ENCODE peak calls at places on chromosome 13, in four cellular contexts. K, T, L and R are unnamed samples.

GRCh38 chr13:23630349-23631093 is 60.3 kb downstream of the TNFRSF19 start:
- DNase-seq in K (no peak), L (no peak), T (no peak), R (no peak)

GRCh38 chr13:24053505-24054251 is 106.8 kb upstream of the SPATA13 start:
- DNase-seq in T (no peak), K (peak; percentile 27), L (peak; percentile 72), R (peak; percentile 60)

GRCh38 chr13:76884167-76884566 is 2.0 kb downstream of the KCTD12 start:
- DNase-seq in L (peak; percentile 42), T (no peak), K (peak; percentile 38), R (peak; percentile 30)

GRCh38 chr13:24698686-24699085 is 18.5 kb downstream of the ATP12A start:
- DNase-seq in K (no peak), T (no peak), L (no peak), R (no peak)

GRCh38 chr13:59229861-59230260 is 933.9 kb downstream of the DIAPH3 start:
- DNase-seq in T (no peak), L (no peak), K (no peak), R (no peak)

GRCh38 chr13:105363747-105364177 is 1171.7 kb downstream of the EFNB2 start:
- DNase-seq in L (no peak), T (no peak), K (no peak), R (no peak)

GRCh38 chr13:40464991-40465390 is 201.4 kb downstream of the FOXO1 start:
- DNase-seq in L (no peak), T (no peak), K (no peak), R (no peak)

GRCh38 chr13:90839061-90839460 is 508.4 kb upstream of the MIR17HG start:
- DNase-seq in T (no peak), K (no peak), L (no peak), R (no peak)

GRCh38 chr13:25882732-25883357 is 169.0 kb downstream of the SHISA2 start:
- DNase-seq in K (no peak), T (no peak), L (no peak), R (no peak)

GRCh38 chr13:58142952-58143351 is 511.4 kb downstream of the PCDH17 start:
- DNase-seq in K (no peak), T (no peak), L (no peak), R (no peak)

GRCh38 chr13:111318396-111318795 is 2.0 kb upstream of the TEX29 start:
- DNase-seq in K (no peak), L (no peak), T (no peak), R (no peak)

GRCh38 chr13:46389457-46389856 is 2.4 kb upstream of the RUBCNL start:
- DNase-seq in K (no peak), L (no peak), T (no peak), R (no peak)

GRCh38 chr13:67228909-67229308 is 1.2 kb downstream of the PCDH9 start:
- DNase-seq in L (no peak), T (no peak), K (no peak), R (no peak)

GRCh38 chr13:78700121-78700910 is 41.4 kb upstream of the OBI1 start:
- DNase-seq in K (no peak), T (no peak), L (no peak), R (no peak)

GRCh38 chr13:22009500-22009899 is 338.6 kb downstream of the FGF9 start:
- DNase-seq in T (no peak), K (no peak), L (no peak), R (no peak)

GRCh38 chr13:42137856-42138537 is 89.5 kb downstream of the DGKH start:
- DNase-seq in K (no peak), T (no peak), L (no peak), R (no peak)

GRCh38 chr13:40109324-40109958 is 454.0 kb downstream of the COG6 start:
- DNase-seq in K (no peak), L (no peak), T (no peak), R (no peak)

GRCh38 chr13:65410791-65411190 is 1819.3 kb downstream of the PCDH9 start:
- DNase-seq in L (no peak), T (no peak), K (no peak), R (no peak)

GRCh38 chr13:27120811-27121210 is 50.8 kb downstream of the USP12 start:
- DNase-seq in K (no peak), L (no peak), T (no peak), R (no peak)

GRCh38 chr13:60230593-60230992 is 66.9 kb upstream of the DIAPH3 start:
- DNase-seq in K (no peak), L (no peak), T (no peak), R (no peak)

GRCh38 chr13:31987535-31988170 is 43.9 kb upstream of the FRY start:
- DNase-seq in T (no peak), L (no peak), K (no peak), R (no peak)

GRCh38 chr13:51261610-51262249 is 39.5 kb downstream of the FAM124A start:
- DNase-seq in K (no peak), L (no peak), T (no peak), R (no peak)
- H3K27ac ChIP-seq in K (no peak overlapping the region), L (no peak overlapping the region), T (no peak overlapping the region), R (peak overlapping the region; percentile 82)

GRCh38 chr13:110028311-110028710 is 241.9 kb upstream of the IRS2 start:
- DNase-seq in K (no peak), T (no peak), L (no peak), R (no peak)

GRCh38 chr13:110028838-110029621 is 242.6 kb upstream of the IRS2 start:
- DNase-seq in L (no peak), T (no peak), K (no peak), R (no peak)

GRCh38 chr13:110024646-110024980 is 238.2 kb upstream of the IRS2 start:
- DNase-seq in L (no peak), T (no peak), K (no peak), R (no peak)

GRCh38 chr13:110027470-110028240 is 241.3 kb upstream of the IRS2 start:
- DNase-seq in L (no peak), K (no peak), T (no peak), R (no peak)

GRCh38 chr13:110023729-110024645 is 237.6 kb upstream of the IRS2 start:
- DNase-seq in T (no peak), K (no peak), L (peak; percentile 30), R (no peak)
- H3K27ac ChIP-seq in T (peak overlapping the region; percentile 86), K (peak overlapping the region; percentile 63), L (no peak overlapping the region), R (no peak overlapping the region)

GRCh38 chr13:73938375-73939070 is 195.7 kb downstream of the KLF12 start:
- DNase-seq in T (no peak), K (no peak), L (no peak), R (no peak)

GRCh38 chr13:73937420-73937819 is 196.8 kb downstream of the KLF12 start:
- DNase-seq in T (no peak), L (no peak), K (no peak), R (no peak)

GRCh38 chr13:73940098-73940497 is 194.1 kb downstream of the KLF12 start:
- DNase-seq in K (no peak), T (no peak), L (no peak), R (no peak)

GRCh38 chr13:73939603-73940002 is 194.6 kb downstream of the KLF12 start:
- DNase-seq in L (no peak), T (no peak), K (no peak), R (no peak)

DNA sequence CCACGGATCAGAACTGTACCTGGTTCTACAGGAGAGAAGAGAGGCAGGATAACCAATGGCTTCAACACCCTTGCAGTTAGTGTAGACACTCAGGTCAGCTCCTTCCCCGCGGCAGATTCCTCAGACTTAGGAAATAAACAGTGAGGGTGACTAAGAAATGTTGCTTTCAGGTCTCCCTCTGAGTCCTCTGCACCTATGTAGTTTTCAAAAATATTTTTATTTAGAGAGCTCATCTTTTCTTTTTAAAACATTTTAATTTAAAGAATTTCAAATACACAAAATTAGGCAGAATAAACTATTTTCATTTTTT is 195.2 kb downstream of the KLF12 start:
- DNase-seq in L (no peak), T (no peak), K (no peak), R (no peak)
- H3K27ac ChIP-seq in L (no peak overlapping the region), T (no peak overlapping the region), K (no peak overlapping the region), R (no peak overlapping the region)

DNA sequence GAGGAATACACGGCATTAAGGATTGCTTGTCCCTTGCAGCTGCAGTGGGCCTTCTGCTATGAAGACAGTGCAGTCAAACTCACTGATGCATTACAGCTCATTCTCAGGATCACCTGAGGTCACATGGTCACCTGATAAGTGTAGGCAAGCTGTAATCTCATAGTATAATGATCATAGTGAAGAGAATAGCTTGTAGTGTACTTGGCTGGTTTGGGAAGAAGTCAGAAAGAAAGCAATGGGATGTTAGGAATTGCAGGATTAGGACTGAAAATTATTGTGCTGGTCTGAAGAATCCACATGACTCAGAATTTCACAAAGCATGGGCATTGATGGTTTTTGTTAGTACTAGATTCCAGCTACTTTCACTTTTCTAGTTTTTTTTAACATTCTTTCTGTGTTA is 76.7 kb downstream of the MBNL2 start:
- DNase-seq in T (no peak), K (no peak), L (no peak), R (no peak)
- H3K27ac ChIP-seq in T (peak overlapping the region; percentile 3), K (no peak overlapping the region), L (no peak overlapping the region), R (peak overlapping the region; percentile 14)

GRCh38 chr13:63408227-63409202 is 1992.9 kb upstream of the PCDH20 start:
- DNase-seq in L (no peak), T (no peak), K (no peak), R (no peak)
- H3K27ac ChIP-seq in L (no peak overlapping the region), T (no peak overlapping the region), K (no peak overlapping the region), R (no peak overlapping the region)

GRCh38 chr13:49113526-49114286 is 106.4 kb upstream of the MLNR start:
- DNase-seq in T (no peak), K (no peak), L (no peak), R (no peak)
- H3K27ac ChIP-seq in T (no peak overlapping the region), K (peak overlapping the region; percentile 4), L (no peak overlapping the region), R (no peak overlapping the region)